ENCODE peak calls at places on chromosomes 16 and 17, in seven cellular contexts. One of them, this sample, is unnamed.

GRCh38 chr17:835263-835662 is 53.1 kb downstream of the MRM3 start:
- DNase-seq in heart right ventricle: no peak
- DNase-seq in Peyer's patch: no peak
- DNase-seq in lower lobe of right lung: no peak
- DNase-seq in hepatocyte: peak
- DNase-seq in A549: no peak
- DNase-seq in astrocyte of the cerebellum: peak
- DNase-seq in this sample: peak

GRCh38 chr16:69917739-69918138 is 33.4 kb upstream of the CLEC18A start:
- DNase-seq in astrocyte of the cerebellum: peak
- DNase-seq in Peyer's patch: no peak
- DNase-seq in heart right ventricle: no peak
- DNase-seq in hepatocyte: peak
- DNase-seq in lower lobe of right lung: peak
- DNase-seq in A549: peak
- DNase-seq in this sample: peak

GRCh38 chr16:84889066-84889465 is 69.3 kb downstream of the CRISPLD2 start:
- DNase-seq in hepatocyte: no peak
- DNase-seq in astrocyte of the cerebellum: no peak
- DNase-seq in heart right ventricle: no peak
- DNase-seq in A549: no peak
- DNase-seq in Peyer's patch: no peak
- DNase-seq in lower lobe of right lung: no peak
- DNase-seq in this sample: no peak

GRCh38 chr17:30958187-30958586 is 12.7 kb upstream of the RNF135 start:
- DNase-seq in hepatocyte: no peak
- DNase-seq in astrocyte of the cerebellum: no peak
- DNase-seq in heart right ventricle: no peak
- DNase-seq in lower lobe of right lung: peak
- DNase-seq in Peyer's patch: peak
- DNase-seq in A549: no peak
- DNase-seq in this sample: no peak

GRCh38 chr17:59365383-59365981 is 34.0 kb downstream of the YPEL2 start:
- DNase-seq in lower lobe of right lung: no peak
- DNase-seq in astrocyte of the cerebellum: no peak
- DNase-seq in hepatocyte: peak
- DNase-seq in heart right ventricle: no peak
- DNase-seq in A549: no peak
- DNase-seq in Peyer's patch: no peak
- DNase-seq in this sample: no peak

GRCh38 chr17:29115906-29116651 is 64.1 kb downstream of the MYO18A start:
- DNase-seq in hepatocyte: peak
- DNase-seq in heart right ventricle: no peak
- DNase-seq in lower lobe of right lung: no peak
- DNase-seq in astrocyte of the cerebellum: no peak
- DNase-seq in A549: peak
- DNase-seq in Peyer's patch: no peak
- DNase-seq in this sample: no peak

GRCh38 chr17:2106308-2106707 is 51.4 kb downstream of the HIC1 start:
- DNase-seq in astrocyte of the cerebellum: no peak
- DNase-seq in lower lobe of right lung: no peak
- DNase-seq in Peyer's patch: no peak
- DNase-seq in heart right ventricle: no peak
- DNase-seq in A549: no peak
- DNase-seq in hepatocyte: no peak
- DNase-seq in this sample: no peak

GRCh38 chr16:82627811-82628339 is 1.1 kb downstream of the CDH13 start:
- DNase-seq in astrocyte of the cerebellum: no peak
- DNase-seq in A549: no peak
- DNase-seq in Peyer's patch: no peak
- DNase-seq in lower lobe of right lung: no peak
- DNase-seq in hepatocyte: no peak
- DNase-seq in heart right ventricle: peak
- DNase-seq in this sample: no peak

GRCh38 chr17:52837502-52837901 is 679.0 kb upstream of the CA10 start:
- DNase-seq in astrocyte of the cerebellum: no peak
- DNase-seq in Peyer's patch: no peak
- DNase-seq in hepatocyte: no peak
- DNase-seq in A549: no peak
- DNase-seq in lower lobe of right lung: no peak
- DNase-seq in heart right ventricle: no peak
- DNase-seq in this sample: no peak

GRCh38 chr17:42107597-42108576 is 4.6 kb downstream of the DHX58 start:
- DNase-seq in hepatocyte: peak
- DNase-seq in A549: peak
- DNase-seq in heart right ventricle: peak
- DNase-seq in Peyer's patch: peak
- DNase-seq in astrocyte of the cerebellum: no peak
- DNase-seq in lower lobe of right lung: peak
- DNase-seq in this sample: no peak

GRCh38 chr17:7839890-7840260 is 5.9 kb downstream of the KDM6B start:
- DNase-seq in hepatocyte: peak
- DNase-seq in astrocyte of the cerebellum: no peak
- DNase-seq in lower lobe of right lung: no peak
- DNase-seq in Peyer's patch: no peak
- DNase-seq in heart right ventricle: no peak
- DNase-seq in A549: peak
- DNase-seq in this sample: no peak

GRCh38 chr16:67449328-67449727 is 18.4 kb downstream of the HSD11B2 start:
- DNase-seq in hepatocyte: no peak
- DNase-seq in heart right ventricle: peak
- DNase-seq in lower lobe of right lung: no peak
- DNase-seq in A549: no peak
- DNase-seq in astrocyte of the cerebellum: no peak
- DNase-seq in Peyer's patch: no peak
- DNase-seq in this sample: no peak

GRCh38 chr17:64661731-64661980 is 451 bp downstream of the SMURF2 start:
- DNase-seq in hepatocyte: no peak
- DNase-seq in Peyer's patch: peak
- DNase-seq in heart right ventricle: no peak
- DNase-seq in lower lobe of right lung: no peak
- DNase-seq in astrocyte of the cerebellum: no peak
- DNase-seq in A549: no peak
- DNase-seq in this sample: no peak

GRCh38 chr17:76467366-76467765 is at the start of gene AANAT:
- DNase-seq in Peyer's patch: no peak
- DNase-seq in lower lobe of right lung: peak
- DNase-seq in A549: no peak
- DNase-seq in astrocyte of the cerebellum: no peak
- DNase-seq in hepatocyte: no peak
- DNase-seq in heart right ventricle: no peak
- DNase-seq in this sample: no peak

GRCh38 chr16:1163567-1164055 is 10.7 kb downstream of the CACNA1H start:
- DNase-seq in hepatocyte: no peak
- DNase-seq in A549: no peak
- DNase-seq in lower lobe of right lung: no peak
- DNase-seq in Peyer's patch: no peak
- DNase-seq in heart right ventricle: no peak
- DNase-seq in astrocyte of the cerebellum: no peak
- DNase-seq in this sample: no peak

GRCh38 chr17:30376621-30377452 is 1.9 kb upstream of the CPD start:
- DNase-seq in hepatocyte: peak
- DNase-seq in lower lobe of right lung: no peak
- DNase-seq in A549: no peak
- DNase-seq in astrocyte of the cerebellum: peak
- DNase-seq in Peyer's patch: no peak
- DNase-seq in heart right ventricle: no peak
- DNase-seq in this sample: no peak

GRCh38 chr16:65120811-65121721 is 797 bp downstream of the CDH11 start:
- DNase-seq in A549: no peak
- DNase-seq in lower lobe of right lung: no peak
- DNase-seq in Peyer's patch: no peak
- DNase-seq in astrocyte of the cerebellum: no peak
- DNase-seq in heart right ventricle: peak
- DNase-seq in hepatocyte: peak
- DNase-seq in this sample: no peak

GRCh38 chr17:80937501-80938356 is 53.9 kb upstream of the CHMP6 start:
- DNase-seq in A549: no peak
- DNase-seq in heart right ventricle: no peak
- DNase-seq in hepatocyte: no peak
- DNase-seq in lower lobe of right lung: no peak
- DNase-seq in Peyer's patch: no peak
- DNase-seq in astrocyte of the cerebellum: no peak
- DNase-seq in this sample: no peak

GRCh38 chr17:74619077-74619673 is 4.4 kb downstream of the CD300E start:
- DNase-seq in astrocyte of the cerebellum: no peak
- DNase-seq in lower lobe of right lung: no peak
- DNase-seq in hepatocyte: peak
- DNase-seq in Peyer's patch: no peak
- DNase-seq in A549: no peak
- DNase-seq in heart right ventricle: no peak
- DNase-seq in this sample: no peak

GRCh38 chr17:19376799-19377198 is 1.5 kb upstream of the MAPK7 start:
- DNase-seq in heart right ventricle: no peak
- DNase-seq in Peyer's patch: no peak
- DNase-seq in hepatocyte: no peak
- DNase-seq in A549: no peak
- DNase-seq in lower lobe of right lung: no peak
- DNase-seq in astrocyte of the cerebellum: no peak
- DNase-seq in this sample: no peak

GRCh38 chr16:56510544-56510943 is 9.3 kb downstream of the BBS2 start:
- DNase-seq in astrocyte of the cerebellum: no peak
- DNase-seq in Peyer's patch: no peak
- DNase-seq in heart right ventricle: no peak
- DNase-seq in hepatocyte: no peak
- DNase-seq in lower lobe of right lung: no peak
- DNase-seq in A549: no peak
- DNase-seq in this sample: no peak

GRCh38 chr16:66523861-66524354 is 26.0 kb downstream of the TK2 start:
- DNase-seq in Peyer's patch: peak
- DNase-seq in heart right ventricle: no peak
- DNase-seq in lower lobe of right lung: no peak
- DNase-seq in A549: no peak
- DNase-seq in hepatocyte: no peak
- DNase-seq in astrocyte of the cerebellum: no peak
- DNase-seq in this sample: no peak

GRCh38 chr16:73172621-73173312 is 124.8 kb upstream of the ZFHX3 start:
- DNase-seq in hepatocyte: peak
- DNase-seq in astrocyte of the cerebellum: peak
- DNase-seq in Peyer's patch: no peak
- DNase-seq in heart right ventricle: peak
- DNase-seq in A549: peak
- DNase-seq in lower lobe of right lung: peak
- DNase-seq in this sample: no peak

GRCh38 chr16:21663889-21664647 is at the start of gene OTOA:
- DNase-seq in astrocyte of the cerebellum: no peak
- DNase-seq in A549: no peak
- DNase-seq in lower lobe of right lung: no peak
- DNase-seq in heart right ventricle: no peak
- DNase-seq in hepatocyte: peak
- DNase-seq in Peyer's patch: peak
- DNase-seq in this sample: no peak

GRCh38 chr16:85331685-85332084 is 219.4 kb upstream of the CIBAR2 start:
- DNase-seq in hepatocyte: peak
- DNase-seq in lower lobe of right lung: no peak
- DNase-seq in A549: no peak
- DNase-seq in Peyer's patch: no peak
- DNase-seq in heart right ventricle: no peak
- DNase-seq in astrocyte of the cerebellum: no peak
- DNase-seq in this sample: no peak

GRCh38 chr16:22008215-22009142 is 568 bp downstream of the MOSMO start:
- DNase-seq in Peyer's patch: peak
- DNase-seq in A549: peak
- DNase-seq in heart right ventricle: peak
- DNase-seq in hepatocyte: peak
- DNase-seq in lower lobe of right lung: peak
- DNase-seq in astrocyte of the cerebellum: no peak
- DNase-seq in this sample: no peak

GRCh38 chr17:27049104-27049784 is 244.7 kb upstream of the WSB1 start:
- DNase-seq in heart right ventricle: no peak
- DNase-seq in astrocyte of the cerebellum: no peak
- DNase-seq in Peyer's patch: no peak
- DNase-seq in hepatocyte: no peak
- DNase-seq in lower lobe of right lung: no peak
- DNase-seq in A549: no peak
- DNase-seq in this sample: no peak

GRCh38 chr17:417691-418420 is 65.2 kb upstream of the RPH3AL start:
- DNase-seq in astrocyte of the cerebellum: no peak
- DNase-seq in lower lobe of right lung: no peak
- DNase-seq in heart right ventricle: no peak
- DNase-seq in Peyer's patch: no peak
- DNase-seq in hepatocyte: no peak
- DNase-seq in A549: no peak
- DNase-seq in this sample: no peak

GRCh38 chr17:45997624-45998023 is 1.4 kb upstream of the STH start:
- DNase-seq in lower lobe of right lung: no peak
- DNase-seq in heart right ventricle: no peak
- DNase-seq in A549: no peak
- DNase-seq in astrocyte of the cerebellum: no peak
- DNase-seq in hepatocyte: no peak
- DNase-seq in Peyer's patch: no peak
- DNase-seq in this sample: no peak

GRCh38 chr17:44269118-44269794 is 1.3 kb upstream of the SLC4A1 start:
- DNase-seq in Peyer's patch: no peak
- DNase-seq in astrocyte of the cerebellum: no peak
- DNase-seq in hepatocyte: no peak
- DNase-seq in A549: no peak
- DNase-seq in lower lobe of right lung: no peak
- DNase-seq in heart right ventricle: no peak
- DNase-seq in this sample: no peak

GRCh38 chr17:73255671-73256181 is 6.0 kb downstream of the CPSF4L start:
- DNase-seq in hepatocyte: peak
- DNase-seq in heart right ventricle: peak
- DNase-seq in A549: peak
- DNase-seq in astrocyte of the cerebellum: no peak
- DNase-seq in Peyer's patch: peak
- DNase-seq in lower lobe of right lung: peak
- DNase-seq in this sample: no peak
- H3K4me3 ChIP-seq in hepatocyte: no peak
- H3K4me3 ChIP-seq in heart right ventricle: no peak
- H3K4me3 ChIP-seq in A549: no peak
- H3K4me3 ChIP-seq in astrocyte of the cerebellum: no peak
- H3K4me3 ChIP-seq in Peyer's patch: no peak
- H3K4me3 ChIP-seq in lower lobe of right lung: no peak
- H3K4me3 ChIP-seq in this sample: no peak

GRCh38 chr16:15811778-15812750 is 44.8 kb downstream of the MYH11 start:
- DNase-seq in Peyer's patch: no peak
- DNase-seq in astrocyte of the cerebellum: no peak
- DNase-seq in hepatocyte: peak
- DNase-seq in lower lobe of right lung: no peak
- DNase-seq in A549: no peak
- DNase-seq in heart right ventricle: no peak
- DNase-seq in this sample: no peak
- TF ChIP-seq CTCF in Peyer's patch: no peak
- TF ChIP-seq CTCF in astrocyte of the cerebellum: no peak
- TF ChIP-seq CTCF in hepatocyte: no peak
- TF ChIP-seq CTCF in lower lobe of right lung: no peak
- TF ChIP-seq CTCF in A549: no peak
- TF ChIP-seq CTCF in heart right ventricle: no peak
- TF ChIP-seq CTCF in this sample: no peak

GRCh38 chr17:34899892-34900291 is 61.4 kb downstream of the CCT6B start:
- DNase-seq in lower lobe of right lung: no peak
- DNase-seq in hepatocyte: no peak
- DNase-seq in A549: no peak
- DNase-seq in Peyer's patch: no peak
- DNase-seq in heart right ventricle: no peak
- DNase-seq in astrocyte of the cerebellum: no peak
- DNase-seq in this sample: no peak
- H3K4me3 ChIP-seq in lower lobe of right lung: no peak
- H3K4me3 ChIP-seq in hepatocyte: no peak
- H3K4me3 ChIP-seq in A549: no peak
- H3K4me3 ChIP-seq in Peyer's patch: no peak
- H3K4me3 ChIP-seq in heart right ventricle: no peak
- H3K4me3 ChIP-seq in astrocyte of the cerebellum: no peak
- H3K4me3 ChIP-seq in this sample: no peak

GRCh38 chr16:81158964-81159363 is 62.8 kb upstream of the GCSH start:
- DNase-seq in A549: no peak
- DNase-seq in heart right ventricle: no peak
- DNase-seq in Peyer's patch: no peak
- DNase-seq in astrocyte of the cerebellum: no peak
- DNase-seq in lower lobe of right lung: no peak
- DNase-seq in hepatocyte: no peak
- DNase-seq in this sample: no peak
- TF ChIP-seq CTCF in A549: no peak
- TF ChIP-seq CTCF in heart right ventricle: no peak
- TF ChIP-seq CTCF in Peyer's patch: no peak
- TF ChIP-seq CTCF in astrocyte of the cerebellum: no peak
- TF ChIP-seq CTCF in lower lobe of right lung: no peak
- TF ChIP-seq CTCF in hepatocyte: no peak
- TF ChIP-seq CTCF in this sample: no peak